ENCODE peak calls at places on chromosome 1, in ten cellular contexts. One of them, this sample, is unnamed.

GRCh38 chr1:226064168-226064815 is 1.8 kb downstream of the H3-3A start:
- DNase-seq in dorsolateral prefrontal cortex: no peak
- DNase-seq in osteoblast: no peak
- DNase-seq in stomach: peak
- DNase-seq in body of pancreas: peak
- DNase-seq in Caco-2: peak
- DNase-seq in retinal pigment epithelial cell: no peak
- DNase-seq in Panc1: no peak
- DNase-seq in heart right ventricle: no peak
- DNase-seq in cardiac fibroblast: peak
- DNase-seq in this sample: no peak

GRCh38 chr1:214397497-214397896 is 116.5 kb downstream of the SMYD2 start:
- DNase-seq in body of pancreas: no peak
- DNase-seq in heart right ventricle: no peak
- DNase-seq in Panc1: no peak
- DNase-seq in retinal pigment epithelial cell: no peak
- DNase-seq in dorsolateral prefrontal cortex: no peak
- DNase-seq in Caco-2: no peak
- DNase-seq in cardiac fibroblast: no peak
- DNase-seq in stomach: no peak
- DNase-seq in osteoblast: no peak
- DNase-seq in this sample: no peak

GRCh38 chr1:204563780-204564179 is 47.6 kb downstream of the MDM4 start:
- DNase-seq in retinal pigment epithelial cell: no peak
- DNase-seq in Panc1: no peak
- DNase-seq in body of pancreas: no peak
- DNase-seq in osteoblast: no peak
- DNase-seq in cardiac fibroblast: no peak
- DNase-seq in heart right ventricle: no peak
- DNase-seq in stomach: no peak
- DNase-seq in dorsolateral prefrontal cortex: no peak
- DNase-seq in Caco-2: no peak
- DNase-seq in this sample: no peak

GRCh38 chr1:224683981-224684380 is 67.9 kb downstream of the CNIH3 start:
- DNase-seq in Caco-2: no peak
- DNase-seq in osteoblast: no peak
- DNase-seq in stomach: no peak
- DNase-seq in dorsolateral prefrontal cortex: no peak
- DNase-seq in retinal pigment epithelial cell: no peak
- DNase-seq in Panc1: no peak
- DNase-seq in cardiac fibroblast: no peak
- DNase-seq in body of pancreas: no peak
- DNase-seq in heart right ventricle: no peak
- DNase-seq in this sample: no peak

GRCh38 chr1:3597599-3597964 is 13.7 kb downstream of the MEGF6 start:
- DNase-seq in osteoblast: peak
- DNase-seq in Panc1: no peak
- DNase-seq in heart right ventricle: no peak
- DNase-seq in retinal pigment epithelial cell: no peak
- DNase-seq in cardiac fibroblast: no peak
- DNase-seq in Caco-2: no peak
- DNase-seq in dorsolateral prefrontal cortex: no peak
- DNase-seq in stomach: no peak
- DNase-seq in body of pancreas: no peak
- DNase-seq in this sample: no peak

GRCh38 chr1:102970496-102971078 is 137.7 kb downstream of the COL11A1 start:
- DNase-seq in stomach: no peak
- DNase-seq in Panc1: peak
- DNase-seq in dorsolateral prefrontal cortex: no peak
- DNase-seq in heart right ventricle: no peak
- DNase-seq in retinal pigment epithelial cell: peak
- DNase-seq in body of pancreas: peak
- DNase-seq in osteoblast: peak
- DNase-seq in cardiac fibroblast: peak
- DNase-seq in Caco-2: no peak
- DNase-seq in this sample: no peak

GRCh38 chr1:40092241-40092640 is 4.8 kb downstream of the PPT1 start:
- DNase-seq in body of pancreas: no peak
- DNase-seq in Panc1: no peak
- DNase-seq in cardiac fibroblast: no peak
- DNase-seq in dorsolateral prefrontal cortex: no peak
- DNase-seq in osteoblast: no peak
- DNase-seq in Caco-2: no peak
- DNase-seq in heart right ventricle: no peak
- DNase-seq in retinal pigment epithelial cell: no peak
- DNase-seq in stomach: no peak
- DNase-seq in this sample: no peak

GRCh38 chr1:163410073-163410522 is 88.3 kb downstream of the NUF2 start:
- DNase-seq in Panc1: peak
- DNase-seq in heart right ventricle: peak
- DNase-seq in body of pancreas: peak
- DNase-seq in retinal pigment epithelial cell: peak
- DNase-seq in Caco-2: peak
- DNase-seq in cardiac fibroblast: peak
- DNase-seq in dorsolateral prefrontal cortex: no peak
- DNase-seq in stomach: peak
- DNase-seq in osteoblast: peak
- DNase-seq in this sample: no peak

GRCh38 chr1:3529099-3529729 is 74.7 kb downstream of the ARHGEF16 start:
- DNase-seq in dorsolateral prefrontal cortex: peak
- DNase-seq in body of pancreas: peak
- DNase-seq in heart right ventricle: peak
- DNase-seq in cardiac fibroblast: no peak
- DNase-seq in retinal pigment epithelial cell: no peak
- DNase-seq in stomach: peak
- DNase-seq in Caco-2: no peak
- DNase-seq in osteoblast: peak
- DNase-seq in Panc1: no peak
- DNase-seq in this sample: no peak

GRCh38 chr1:57963545-57963944 is 539.7 kb upstream of the DAB1 start:
- DNase-seq in body of pancreas: no peak
- DNase-seq in stomach: no peak
- DNase-seq in dorsolateral prefrontal cortex: no peak
- DNase-seq in heart right ventricle: no peak
- DNase-seq in Caco-2: no peak
- DNase-seq in osteoblast: no peak
- DNase-seq in cardiac fibroblast: no peak
- DNase-seq in retinal pigment epithelial cell: no peak
- DNase-seq in Panc1: no peak
- DNase-seq in this sample: no peak

GRCh38 chr1:59066231-59066630 is 230.7 kb upstream of the FGGY start:
- DNase-seq in Panc1: no peak
- DNase-seq in heart right ventricle: no peak
- DNase-seq in Caco-2: no peak
- DNase-seq in retinal pigment epithelial cell: no peak
- DNase-seq in cardiac fibroblast: no peak
- DNase-seq in osteoblast: no peak
- DNase-seq in body of pancreas: no peak
- DNase-seq in stomach: no peak
- DNase-seq in dorsolateral prefrontal cortex: no peak
- DNase-seq in this sample: no peak

GRCh38 chr1:226233293-226233692 is 9.8 kb downstream of the MIXL1 start:
- DNase-seq in Caco-2: no peak
- DNase-seq in dorsolateral prefrontal cortex: no peak
- DNase-seq in cardiac fibroblast: no peak
- DNase-seq in osteoblast: no peak
- DNase-seq in stomach: no peak
- DNase-seq in retinal pigment epithelial cell: no peak
- DNase-seq in heart right ventricle: no peak
- DNase-seq in body of pancreas: no peak
- DNase-seq in Panc1: no peak
- DNase-seq in this sample: no peak

GRCh38 chr1:6222644-6223043 is 13.1 kb downstream of the ICMT start:
- DNase-seq in osteoblast: peak
- DNase-seq in Caco-2: no peak
- DNase-seq in stomach: no peak
- DNase-seq in heart right ventricle: peak
- DNase-seq in retinal pigment epithelial cell: no peak
- DNase-seq in dorsolateral prefrontal cortex: no peak
- DNase-seq in body of pancreas: peak
- DNase-seq in cardiac fibroblast: peak
- DNase-seq in Panc1: no peak
- DNase-seq in this sample: no peak

GRCh38 chr1:76240321-76240720 is 165.8 kb downstream of the ST6GALNAC3 start:
- DNase-seq in dorsolateral prefrontal cortex: no peak
- DNase-seq in osteoblast: no peak
- DNase-seq in Caco-2: no peak
- DNase-seq in body of pancreas: no peak
- DNase-seq in cardiac fibroblast: no peak
- DNase-seq in stomach: no peak
- DNase-seq in retinal pigment epithelial cell: no peak
- DNase-seq in Panc1: no peak
- DNase-seq in heart right ventricle: no peak
- DNase-seq in this sample: no peak

GRCh38 chr1:227541796-227542152 is 21.6 kb upstream of the ZNF678 start:
- DNase-seq in dorsolateral prefrontal cortex: no peak
- DNase-seq in heart right ventricle: no peak
- DNase-seq in cardiac fibroblast: no peak
- DNase-seq in retinal pigment epithelial cell: no peak
- DNase-seq in Caco-2: no peak
- DNase-seq in osteoblast: peak
- DNase-seq in stomach: no peak
- DNase-seq in body of pancreas: no peak
- DNase-seq in Panc1: no peak
- DNase-seq in this sample: no peak

GRCh38 chr1:216183427-216183826 is 239.8 kb downstream of the USH2A start:
- DNase-seq in retinal pigment epithelial cell: peak
- DNase-seq in Caco-2: no peak
- DNase-seq in Panc1: no peak
- DNase-seq in osteoblast: no peak
- DNase-seq in body of pancreas: no peak
- DNase-seq in cardiac fibroblast: no peak
- DNase-seq in heart right ventricle: no peak
- DNase-seq in dorsolateral prefrontal cortex: no peak
- DNase-seq in stomach: no peak
- DNase-seq in this sample: no peak

GRCh38 chr1:198203434-198203833 is 46.6 kb downstream of the NEK7 start:
- DNase-seq in body of pancreas: no peak
- DNase-seq in retinal pigment epithelial cell: no peak
- DNase-seq in dorsolateral prefrontal cortex: no peak
- DNase-seq in Caco-2: no peak
- DNase-seq in heart right ventricle: no peak
- DNase-seq in Panc1: no peak
- DNase-seq in stomach: no peak
- DNase-seq in osteoblast: no peak
- DNase-seq in cardiac fibroblast: peak
- DNase-seq in this sample: no peak

GRCh38 chr1:34549199-34549598 is 205.6 kb upstream of the GJB5 start:
- DNase-seq in retinal pigment epithelial cell: no peak
- DNase-seq in stomach: no peak
- DNase-seq in Panc1: no peak
- DNase-seq in heart right ventricle: no peak
- DNase-seq in dorsolateral prefrontal cortex: no peak
- DNase-seq in Caco-2: peak
- DNase-seq in osteoblast: no peak
- DNase-seq in cardiac fibroblast: no peak
- DNase-seq in body of pancreas: no peak
- DNase-seq in this sample: no peak
- TF ChIP-seq CTCF in retinal pigment epithelial cell: no peak
- TF ChIP-seq CTCF in stomach: no peak
- TF ChIP-seq CTCF in Panc1: peak
- TF ChIP-seq CTCF in heart right ventricle: no peak
- TF ChIP-seq CTCF in dorsolateral prefrontal cortex: no peak
- TF ChIP-seq CTCF in Caco-2: peak
- TF ChIP-seq CTCF in osteoblast: no peak
- TF ChIP-seq CTCF in cardiac fibroblast: no peak
- TF ChIP-seq CTCF in body of pancreas: no peak
- TF ChIP-seq CTCF in this sample: no peak

GRCh38 chr1:178098262-178098661 is 4.4 kb downstream of the RASAL2 start:
- DNase-seq in Caco-2: no peak
- DNase-seq in osteoblast: no peak
- DNase-seq in heart right ventricle: no peak
- DNase-seq in stomach: no peak
- DNase-seq in retinal pigment epithelial cell: peak
- DNase-seq in dorsolateral prefrontal cortex: no peak
- DNase-seq in Panc1: no peak
- DNase-seq in body of pancreas: no peak
- DNase-seq in cardiac fibroblast: peak
- DNase-seq in this sample: no peak
- H3K4me3 ChIP-seq in Caco-2: no peak
- H3K4me3 ChIP-seq in osteoblast: no peak
- H3K4me3 ChIP-seq in heart right ventricle: peak
- H3K4me3 ChIP-seq in stomach: no peak
- H3K4me3 ChIP-seq in retinal pigment epithelial cell: no peak
- H3K4me3 ChIP-seq in dorsolateral prefrontal cortex: peak
- H3K4me3 ChIP-seq in Panc1: no peak
- H3K4me3 ChIP-seq in body of pancreas: no peak
- H3K4me3 ChIP-seq in cardiac fibroblast: peak
- H3K4me3 ChIP-seq in this sample: peak

GRCh38 chr1:154906621-154907081 is 29.9 kb downstream of the PMVK start:
- DNase-seq in cardiac fibroblast: peak
- DNase-seq in Panc1: peak
- DNase-seq in dorsolateral prefrontal cortex: no peak
- DNase-seq in body of pancreas: no peak
- DNase-seq in osteoblast: no peak
- DNase-seq in Caco-2: no peak
- DNase-seq in heart right ventricle: no peak
- DNase-seq in retinal pigment epithelial cell: no peak
- DNase-seq in stomach: peak
- DNase-seq in this sample: peak
- TF ChIP-seq CTCF in cardiac fibroblast: peak
- TF ChIP-seq CTCF in Panc1: peak
- TF ChIP-seq CTCF in dorsolateral prefrontal cortex: no peak
- TF ChIP-seq CTCF in body of pancreas: peak
- TF ChIP-seq CTCF in osteoblast: peak
- TF ChIP-seq CTCF in Caco-2: no peak
- TF ChIP-seq CTCF in heart right ventricle: no peak
- TF ChIP-seq CTCF in retinal pigment epithelial cell: peak
- TF ChIP-seq CTCF in stomach: peak
- TF ChIP-seq CTCF in this sample: peak

GRCh38 chr1:46532498-46533178 is 18.8 kb downstream of the KNCN start:
- DNase-seq in retinal pigment epithelial cell: no peak
- DNase-seq in heart right ventricle: peak
- DNase-seq in stomach: peak
- DNase-seq in cardiac fibroblast: peak
- DNase-seq in dorsolateral prefrontal cortex: peak
- DNase-seq in Panc1: no peak
- DNase-seq in osteoblast: peak
- DNase-seq in Caco-2: no peak
- DNase-seq in body of pancreas: peak
- DNase-seq in this sample: peak

GRCh38 chr1:46535063-46535462 is 16.4 kb downstream of the KNCN start:
- DNase-seq in Panc1: peak
- DNase-seq in body of pancreas: peak
- DNase-seq in cardiac fibroblast: peak
- DNase-seq in heart right ventricle: no peak
- DNase-seq in stomach: peak
- DNase-seq in osteoblast: peak
- DNase-seq in dorsolateral prefrontal cortex: no peak
- DNase-seq in retinal pigment epithelial cell: no peak
- DNase-seq in Caco-2: peak
- DNase-seq in this sample: no peak

GRCh38 chr1:46532095-46532494 is 19.4 kb downstream of the KNCN start:
- DNase-seq in stomach: no peak
- DNase-seq in osteoblast: peak
- DNase-seq in Panc1: no peak
- DNase-seq in heart right ventricle: no peak
- DNase-seq in cardiac fibroblast: no peak
- DNase-seq in dorsolateral prefrontal cortex: no peak
- DNase-seq in body of pancreas: no peak
- DNase-seq in retinal pigment epithelial cell: no peak
- DNase-seq in Caco-2: no peak
- DNase-seq in this sample: no peak

GRCh38 chr1:46530791-46531409 is 20.5 kb downstream of the KNCN start:
- DNase-seq in stomach: no peak
- DNase-seq in cardiac fibroblast: no peak
- DNase-seq in body of pancreas: no peak
- DNase-seq in Caco-2: peak
- DNase-seq in dorsolateral prefrontal cortex: no peak
- DNase-seq in Panc1: no peak
- DNase-seq in retinal pigment epithelial cell: no peak
- DNase-seq in osteoblast: peak
- DNase-seq in heart right ventricle: no peak
- DNase-seq in this sample: no peak

GRCh38 chr1:46533179-46533864 is 18.1 kb downstream of the KNCN start:
- DNase-seq in dorsolateral prefrontal cortex: peak
- DNase-seq in heart right ventricle: no peak
- DNase-seq in body of pancreas: peak
- DNase-seq in cardiac fibroblast: no peak
- DNase-seq in retinal pigment epithelial cell: no peak
- DNase-seq in osteoblast: no peak
- DNase-seq in Caco-2: no peak
- DNase-seq in Panc1: no peak
- DNase-seq in stomach: no peak
- DNase-seq in this sample: peak
- H3K4me3 ChIP-seq in dorsolateral prefrontal cortex: peak
- H3K4me3 ChIP-seq in heart right ventricle: peak
- H3K4me3 ChIP-seq in body of pancreas: no peak
- H3K4me3 ChIP-seq in cardiac fibroblast: peak
- H3K4me3 ChIP-seq in retinal pigment epithelial cell: no peak
- H3K4me3 ChIP-seq in osteoblast: peak
- H3K4me3 ChIP-seq in Caco-2: peak
- H3K4me3 ChIP-seq in Panc1: peak
- H3K4me3 ChIP-seq in stomach: peak
- H3K4me3 ChIP-seq in this sample: peak